ENCODE peak calls at places on chromosomes 13 and 19, in ten cellular contexts. W is upper lobe of right lung; E is H1; O is left ventricle myocardium inferior; M is cardiac muscle cell; B is mesendoderm; G is CD4-positive, alpha-beta T cell; C is astrocyte; I is colonic mucosa; Z is psoas muscle. Q is an unnamed sample.

GRCh38 chr13:112996671-112997091 is 27.7 kb downstream of the MCF2L start:
- DNase-seq in C (no peak), E (no peak), G (no peak), O (no peak), W (no peak), B (no peak), M (no peak), I (peak), Z (no peak), Q (no peak)

GRCh38 chr19:13652810-13653590 is 111.3 kb upstream of the MRI1 start:
- DNase-seq in Z (no peak), G (no peak), B (no peak), E (no peak), W (no peak), I (no peak), O (no peak), C (no peak), M (no peak), Q (no peak)

GRCh38 chr19:42113641-42114348 is 18.5 kb downstream of the POU2F2 start:
- DNase-seq in E (peak), W (no peak), Z (peak), M (no peak), I (no peak), O (no peak), G (no peak), B (peak), C (peak), Q (no peak)

GRCh38 chr19:35168261-35168660 is 13.7 kb downstream of the FXYD5 start:
- DNase-seq in Z (no peak), B (no peak), I (no peak), C (no peak), M (no peak), E (no peak), G (no peak), W (peak), O (no peak), Q (peak)

GRCh38 chr13:74306496-74306895 is 172.3 kb upstream of the KLF12 start:
- DNase-seq in Z (no peak), M (no peak), E (no peak), O (no peak), I (no peak), W (no peak), G (no peak), C (peak), B (peak), Q (no peak)

GRCh38 chr13:61664821-61665705 is 249.4 kb upstream of the PCDH20 start:
- DNase-seq in B (peak), W (no peak), M (no peak), O (no peak), G (no peak), I (no peak), C (peak), Z (no peak), E (no peak), Q (no peak)

GRCh38 chr19:8161135-8161646 is 11.8 kb upstream of the FBN3 start:
- DNase-seq in Z (no peak), B (peak), E (no peak), O (no peak), C (no peak), M (peak), G (no peak), I (no peak), W (no peak), Q (no peak)

GRCh38 chr19:35011737-35012682 is 11.9 kb downstream of the GRAMD1A start:
- DNase-seq in C (no peak), E (no peak), G (no peak), Z (no peak), W (no peak), M (no peak), B (no peak), I (no peak), O (no peak), Q (peak)

GRCh38 chr19:20928371-20928770 is 5.3 kb downstream of the ZNF85 start:
- DNase-seq in G (no peak), W (no peak), I (no peak), Z (no peak), M (no peak), O (no peak), E (no peak), B (no peak), C (peak), Q (no peak)

GRCh38 chr13:51246411-51247298 is 24.5 kb downstream of the FAM124A start:
- DNase-seq in O (peak), G (no peak), W (no peak), Z (no peak), M (peak), I (no peak), C (no peak), E (no peak), B (no peak), Q (peak)

GRCh38 chr19:51351266-51351990 is 9.5 kb upstream of the VSIG10L start:
- DNase-seq in I (no peak), B (no peak), O (no peak), C (no peak), E (no peak), W (no peak), G (no peak), M (no peak), Z (no peak), Q (no peak)

GRCh38 chr13:44622701-44623100 is 46.6 kb upstream of the TSC22D1 start:
- DNase-seq in E (no peak), Z (no peak), W (no peak), I (no peak), G (no peak), M (no peak), O (no peak), B (peak), C (no peak), Q (no peak)

GRCh38 chr13:113856716-113857065 is 7.2 kb downstream of the GAS6 start:
- DNase-seq in G (no peak), I (peak), O (no peak), Z (peak), B (no peak), W (no peak), C (peak), E (no peak), M (no peak), Q (no peak)

GRCh38 chr13:55359067-55359466 is 1781.7 kb upstream of the PRR20A start:
- DNase-seq in I (no peak), G (no peak), C (no peak), W (no peak), B (peak), E (no peak), M (no peak), Z (no peak), O (no peak), Q (no peak)

GRCh38 chr13:54859827-54860226 is 1831.2 kb downstream of the OLFM4 start:
- DNase-seq in I (no peak), C (no peak), O (no peak), Z (no peak), M (no peak), B (no peak), W (no peak), E (no peak), G (no peak), Q (no peak)

GRCh38 chr19:42270346-42271044 is 1.4 kb downstream of the CIC start:
- DNase-seq in M (no peak), G (peak), I (peak), E (no peak), W (peak), O (no peak), B (no peak), C (peak), Z (peak), Q (peak)

GRCh38 chr19:14005381-14006084 is 587 bp downstream of the RFX1 start:
- DNase-seq in C (peak), I (peak), M (peak), W (peak), G (peak), E (peak), Z (peak), O (peak), B (peak), Q (peak)

GRCh38 chr13:46062190-46062589 is 9.6 kb upstream of the ZC3H13 start:
- DNase-seq in C (no peak), B (no peak), Z (no peak), W (no peak), M (no peak), G (no peak), I (no peak), E (no peak), O (no peak), Q (no peak)

GRCh38 chr19:51366999-51367564 is 894 bp upstream of the ETFB start:
- DNase-seq in M (peak), E (no peak), G (peak), W (peak), I (no peak), B (no peak), Z (no peak), C (no peak), O (peak), Q (no peak)

GRCh38 chr13:94825507-94825906 is 113.2 kb upstream of the SOX21 start:
- DNase-seq in B (peak), I (peak), M (peak), G (no peak), E (peak), C (peak), O (peak), W (no peak), Z (peak), Q (peak)

GRCh38 chr13:94829201-94829600 is 116.9 kb upstream of the SOX21 start:
- DNase-seq in B (no peak), C (no peak), M (no peak), E (no peak), G (no peak), I (no peak), Z (no peak), W (no peak), O (no peak), Q (no peak)

GRCh38 chr13:94824601-94825000 is 112.3 kb upstream of the SOX21 start:
- DNase-seq in M (no peak), O (no peak), C (no peak), G (no peak), Z (no peak), W (no peak), E (no peak), B (no peak), I (no peak), Q (no peak)

GRCh38 chr13:94829801-94830200 is 117.5 kb upstream of the SOX21 start:
- DNase-seq in W (no peak), E (no peak), C (no peak), Z (no peak), I (no peak), M (no peak), O (no peak), B (no peak), G (no peak), Q (no peak)
- H3K27ac ChIP-seq in W (no peak), E (no peak), C (no peak), Z (no peak), I (no peak), M (no peak), O (no peak), B (no peak), G (no peak), Q (no peak)

GRCh38 chr13:39379667-39380655 is 223.0 kb downstream of the LHFPL6 start:
- DNase-seq in O (no peak), C (peak), I (no peak), W (no peak), B (no peak), G (no peak), Z (no peak), E (no peak), M (no peak), Q (no peak)

GRCh38 chr13:39377699-39378098 is 225.3 kb downstream of the LHFPL6 start:
- DNase-seq in I (no peak), B (peak), W (no peak), C (no peak), Z (no peak), O (no peak), G (no peak), M (no peak), E (no peak), Q (no peak)

GRCh38 chr13:39381456-39381855 is 221.5 kb downstream of the LHFPL6 start:
- DNase-seq in M (no peak), O (no peak), B (no peak), I (no peak), E (no peak), Z (no peak), C (no peak), G (no peak), W (no peak), Q (no peak)

GRCh38 chr13:39378293-39378692 is 224.7 kb downstream of the LHFPL6 start:
- DNase-seq in O (no peak), M (no peak), E (no peak), C (no peak), W (no peak), I (no peak), G (no peak), B (peak), Z (no peak), Q (no peak)

GRCh38 chr13:39379118-39379517 is 223.9 kb downstream of the LHFPL6 start:
- DNase-seq in I (no peak), E (no peak), W (no peak), Z (no peak), B (peak), C (no peak), G (no peak), M (no peak), O (no peak), Q (no peak)
- H3K27ac ChIP-seq in I (no peak), E (no peak), W (no peak), Z (no peak), B (no peak), C (no peak), G (no peak), M (no peak), O (no peak), Q (no peak)

GRCh38 chr13:111115841-111116500 is 861 bp downstream of the ARHGEF7 start:
- DNase-seq in B (peak), Z (peak), O (peak), C (peak), M (peak), I (no peak), E (no peak), W (no peak), G (no peak), Q (no peak)
- H3K27ac ChIP-seq in B (no peak), Z (peak), O (peak), C (peak), M (no peak), I (no peak), E (no peak), W (peak), G (no peak), Q (peak)

GRCh38 chr19:53333071-53333465 is 481 bp upstream of the ZNF845 start:
- DNase-seq in C (no peak), G (peak), Z (peak), W (peak), E (no peak), M (peak), I (no peak), O (peak), B (peak), Q (peak)
- H3K27ac ChIP-seq in C (peak), G (no peak), Z (peak), W (peak), E (peak), M (peak), I (no peak), O (peak), B (peak), Q (peak)

GRCh38 chr19:33301900-33302174 is 497 bp downstream of the CEBPA start:
- DNase-seq in W (no peak), C (no peak), Z (no peak), O (no peak), E (no peak), I (no peak), M (peak), G (no peak), B (no peak), Q (no peak)

GRCh38 chr19:33298146-33298911 is 4.0 kb downstream of the CEBPA start:
- DNase-seq in I (no peak), M (no peak), E (no peak), C (no peak), W (peak), Z (no peak), G (no peak), B (no peak), O (no peak), Q (peak)

GRCh38 chr19:33301011-33301899 is 1.1 kb downstream of the CEBPA start:
- DNase-seq in G (no peak), I (no peak), O (no peak), Z (peak), W (no peak), C (no peak), E (no peak), B (no peak), M (peak), Q (peak)

GRCh38 chr19:33299061-33299665 is 3.2 kb downstream of the CEBPA start:
- DNase-seq in E (no peak), C (no peak), I (no peak), O (no peak), Z (peak), G (no peak), W (no peak), B (no peak), M (no peak), Q (peak)

DNA sequence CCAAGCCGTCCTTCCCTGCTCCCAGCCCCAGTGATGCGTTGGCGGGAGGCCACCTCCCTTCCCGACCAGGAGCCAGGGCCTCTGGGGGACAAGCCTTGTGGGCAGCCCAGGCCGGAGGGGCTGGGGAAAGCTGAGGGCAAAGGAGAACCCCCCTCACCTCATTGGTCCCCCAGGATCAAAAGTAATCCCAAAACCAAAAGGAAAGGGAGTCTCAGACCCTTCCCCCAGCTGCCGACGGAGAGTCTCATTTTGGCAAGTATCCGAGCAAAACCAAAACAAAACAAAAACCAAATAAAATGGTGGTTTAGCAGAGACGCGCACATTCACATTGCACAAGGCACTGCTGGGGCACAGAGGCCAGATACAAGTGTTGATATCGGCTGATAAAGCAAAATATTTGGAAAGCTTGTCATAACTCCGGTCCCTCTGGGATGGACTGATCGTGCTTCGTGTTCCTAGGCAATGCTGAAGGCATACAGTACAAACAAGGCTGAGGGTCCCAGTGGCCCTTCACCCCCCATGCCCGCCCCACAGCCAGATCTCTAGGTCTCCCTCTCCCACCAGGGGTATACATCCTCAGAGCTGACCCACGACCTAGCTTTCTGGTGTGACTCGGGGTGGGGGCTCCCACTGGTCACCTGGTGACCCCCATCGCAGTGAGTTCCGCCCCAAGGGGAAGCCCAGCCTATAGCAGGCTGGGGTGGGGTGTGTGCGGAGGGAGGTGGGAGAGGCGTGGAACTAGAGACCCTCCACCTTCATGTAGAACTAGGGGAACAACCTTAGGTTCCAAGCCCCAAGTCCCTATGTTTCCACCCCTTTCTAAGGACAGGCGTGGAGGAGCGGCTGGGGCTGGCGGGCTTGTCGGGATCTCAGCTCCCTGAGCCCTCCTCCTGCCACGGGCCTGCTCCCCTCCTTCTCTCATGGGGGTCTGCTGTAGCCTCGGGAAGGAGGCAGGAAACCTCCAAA is 2.0 kb downstream of the CEBPA start:
- DNase-seq in G (no peak), W (no peak), C (no peak), B (no peak), I (no peak), O (no peak), E (no peak), Z (peak), M (no peak), Q (peak)
- H3K27ac ChIP-seq in G (no peak), W (peak), C (no peak), B (no peak), I (no peak), O (no peak), E (no peak), Z (peak), M (no peak), Q (peak)

GRCh38 chr19:5463959-5464358 is 8.7 kb downstream of the ZNRF4 start:
- DNase-seq in W (no peak), E (no peak), B (no peak), I (no peak), Z (no peak), M (no peak), O (no peak), G (no peak), C (no peak), Q (no peak)

GRCh38 chr19:5460748-5461147 is 5.5 kb downstream of the ZNRF4 start:
- DNase-seq in Z (no peak), B (no peak), G (no peak), C (no peak), I (no peak), M (no peak), O (no peak), W (no peak), E (no peak), Q (no peak)

GRCh38 chr19:5466814-5467291 is 11.6 kb downstream of the ZNRF4 start:
- DNase-seq in O (peak), M (no peak), G (no peak), W (no peak), I (no peak), C (no peak), B (no peak), E (no peak), Z (no peak), Q (no peak)

GRCh38 chr19:5470264-5470671 is 15.1 kb downstream of the ZNRF4 start:
- DNase-seq in C (no peak), E (no peak), M (no peak), O (no peak), G (no peak), B (no peak), W (no peak), I (no peak), Z (no peak), Q (no peak)

DNA sequence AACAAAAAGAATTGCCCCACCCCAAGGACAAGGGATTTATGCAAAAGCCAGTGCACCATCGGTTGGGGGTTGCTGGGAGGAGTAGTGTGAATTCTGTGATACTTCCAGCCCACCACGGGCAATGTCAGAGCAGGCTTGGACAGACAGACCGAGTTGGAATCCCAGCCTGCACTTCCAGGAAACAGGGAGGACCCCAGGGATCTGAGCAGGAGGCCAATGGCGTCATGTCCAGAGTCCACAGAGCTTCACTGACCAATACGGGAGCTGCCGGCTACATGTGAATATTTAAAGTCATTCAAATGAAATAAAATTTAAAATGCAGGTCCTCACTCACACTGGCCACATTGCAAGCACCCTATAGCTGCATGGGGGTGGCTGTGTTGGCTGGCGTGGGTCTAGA is 10.9 kb downstream of the ZNRF4 start:
- DNase-seq in G (no peak), Z (no peak), I (no peak), E (no peak), M (no peak), W (no peak), B (no peak), O (peak), C (no peak), Q (no peak)
- H3K27ac ChIP-seq in G (no peak), Z (no peak), I (no peak), E (no peak), M (no peak), W (no peak), B (no peak), O (no peak), C (no peak), Q (no peak)

GRCh38 chr19:50334741-50335421 is 5.7 kb upstream of the KCNC3 start:
- DNase-seq in M (no peak), C (no peak), E (no peak), O (no peak), Z (peak), W (no peak), I (no peak), B (no peak), G (no peak), Q (no peak)
- H3K27ac ChIP-seq in M (no peak), C (no peak), E (no peak), O (no peak), Z (no peak), W (no peak), I (no peak), B (no peak), G (no peak), Q (no peak)

Q was measured in sigmoid colon.